ENCODE peak calls at places on chromosomes 1 and 21, in seven cellular contexts. One of them, this sample, is unnamed.

GRCh38 chr1:167630568-167631385 is 745 bp downstream of the RCSD1 start:
- DNase-seq in lower leg skin: no peak
- DNase-seq in NCI-H1092: no peak
- DNase-seq in myocyte: peak
- DNase-seq in Daoy: no peak
- DNase-seq in dermis blood vessel endothelial cell: no peak
- DNase-seq in fibroblast of the aortic adventitia: no peak
- DNase-seq in this sample: no peak

GRCh38 chr1:110004583-110004982 is 20.0 kb downstream of the AHCYL1 start:
- DNase-seq in myocyte: no peak
- DNase-seq in NCI-H1092: no peak
- DNase-seq in lower leg skin: no peak
- DNase-seq in fibroblast of the aortic adventitia: no peak
- DNase-seq in Daoy: no peak
- DNase-seq in dermis blood vessel endothelial cell: no peak
- DNase-seq in this sample: no peak

GRCh38 chr1:174812656-174813055 is 187.1 kb upstream of the CACYBP start:
- DNase-seq in fibroblast of the aortic adventitia: peak
- DNase-seq in myocyte: no peak
- DNase-seq in dermis blood vessel endothelial cell: no peak
- DNase-seq in Daoy: no peak
- DNase-seq in lower leg skin: no peak
- DNase-seq in NCI-H1092: no peak
- DNase-seq in this sample: no peak

GRCh38 chr21:41956926-41957729 is 3.3 kb upstream of the C2CD2 start:
- DNase-seq in lower leg skin: no peak
- DNase-seq in dermis blood vessel endothelial cell: peak
- DNase-seq in fibroblast of the aortic adventitia: peak
- DNase-seq in myocyte: peak
- DNase-seq in NCI-H1092: no peak
- DNase-seq in Daoy: peak
- DNase-seq in this sample: no peak

GRCh38 chr1:182197555-182197954 is 136.0 kb upstream of the ZNF648 start:
- DNase-seq in NCI-H1092: no peak
- DNase-seq in myocyte: no peak
- DNase-seq in lower leg skin: peak
- DNase-seq in Daoy: no peak
- DNase-seq in fibroblast of the aortic adventitia: no peak
- DNase-seq in dermis blood vessel endothelial cell: no peak
- DNase-seq in this sample: no peak

GRCh38 chr1:40976952-40977690 is 2.4 kb upstream of the CTPS1 start:
- DNase-seq in myocyte: peak
- DNase-seq in NCI-H1092: no peak
- DNase-seq in fibroblast of the aortic adventitia: peak
- DNase-seq in Daoy: no peak
- DNase-seq in lower leg skin: no peak
- DNase-seq in dermis blood vessel endothelial cell: no peak
- DNase-seq in this sample: no peak

GRCh38 chr1:107407011-107407410 is 266.2 kb downstream of the NTNG1 start:
- DNase-seq in Daoy: no peak
- DNase-seq in fibroblast of the aortic adventitia: no peak
- DNase-seq in lower leg skin: no peak
- DNase-seq in NCI-H1092: no peak
- DNase-seq in dermis blood vessel endothelial cell: no peak
- DNase-seq in myocyte: no peak
- DNase-seq in this sample: no peak

GRCh38 chr1:22745675-22746585 is 35.3 kb downstream of the EPHB2 start:
- DNase-seq in NCI-H1092: no peak
- DNase-seq in dermis blood vessel endothelial cell: peak
- DNase-seq in Daoy: peak
- DNase-seq in myocyte: peak
- DNase-seq in lower leg skin: no peak
- DNase-seq in fibroblast of the aortic adventitia: peak
- DNase-seq in this sample: no peak

GRCh38 chr1:239947789-239948188 is 143.9 kb upstream of the FMN2 start:
- DNase-seq in Daoy: no peak
- DNase-seq in fibroblast of the aortic adventitia: no peak
- DNase-seq in myocyte: no peak
- DNase-seq in dermis blood vessel endothelial cell: no peak
- DNase-seq in NCI-H1092: no peak
- DNase-seq in lower leg skin: no peak
- DNase-seq in this sample: no peak

GRCh38 chr1:192580351-192580962 is 4.9 kb downstream of the RGS1 start:
- DNase-seq in lower leg skin: no peak
- DNase-seq in Daoy: peak
- DNase-seq in NCI-H1092: no peak
- DNase-seq in fibroblast of the aortic adventitia: peak
- DNase-seq in myocyte: peak
- DNase-seq in dermis blood vessel endothelial cell: peak
- DNase-seq in this sample: no peak

GRCh38 chr21:41692216-41692615 is 74.6 kb downstream of the RIPK4 start:
- DNase-seq in Daoy: no peak
- DNase-seq in NCI-H1092: no peak
- DNase-seq in fibroblast of the aortic adventitia: no peak
- DNase-seq in dermis blood vessel endothelial cell: no peak
- DNase-seq in myocyte: no peak
- DNase-seq in lower leg skin: no peak
- DNase-seq in this sample: no peak